ENCODE peak calls at places on chromosome X, in eight cellular contexts. R, L, F, E, K, J, A and D are unnamed samples.

GRCh38 chrX:87873347-87873941 is 355.8 kb downstream of the KLHL4 start:
- DNase-seq in R (no peak), L (no peak), F (no peak), E (no peak), K (no peak), J (no peak), A (no peak), D (no peak)

GRCh38 chrX:119783026-119783425 is 8.4 kb downstream of the RPL39 start:
- DNase-seq in R (no peak), L (no peak), F (no peak), E (no peak), K (no peak), J (no peak), A (no peak), D (no peak)

GRCh38 chrX:140501321-140501720 is 3.5 kb downstream of the SOX3 start:
- DNase-seq in R (no peak), L (no peak), F (peak; percentile 49), E (no peak), K (no peak), J (no peak), A (no peak), D (no peak)

GRCh38 chrX:120308959-120309872 is 2.0 kb downstream of the TMEM255A start:
- DNase-seq in R (peak; percentile 65), L (peak; percentile 75), F (peak; percentile 81), E (peak; percentile 46), K (no peak), J (peak; percentile 61), A (peak; percentile 76), D (no peak)

GRCh38 chrX:130028196-130028595 is 45.8 kb downstream of the BCORL1 start:
- DNase-seq in R (peak; percentile 57), L (no peak), F (no peak), E (no peak), K (no peak), J (peak; percentile 51), A (peak; percentile 23), D (no peak)

GRCh38 chrX:153708415-153708814 is 15.8 kb downstream of the BCAP31 start:
- DNase-seq in R (peak; percentile 77), L (peak; percentile 61), F (peak; percentile 78), E (peak; percentile 45), K (peak; percentile 80), J (peak; percentile 81), A (peak; percentile 82), D (peak; percentile 61)

GRCh38 chrX:87140800-87141483 is 376.7 kb upstream of the KLHL4 start:
- DNase-seq in R (no peak), L (no peak), F (no peak), E (no peak), K (no peak), J (no peak), A (no peak), D (no peak)

GRCh38 chrX:129534816-129535578 is 5.1 kb upstream of the OCRL start:
- DNase-seq in R (no peak), L (no peak), F (no peak), E (no peak), K (no peak), J (no peak), A (peak; percentile 52), D (no peak)

GRCh38 chrX:126551306-126551705 is 1.3 kb downstream of the DCAF12L1 start:
- DNase-seq in R (no peak), L (no peak), F (peak; percentile 32), E (no peak), K (no peak), J (no peak), A (no peak), D (no peak)

GRCh38 chrX:47645530-47645929 is 4.8 kb downstream of the ELK1 start:
- DNase-seq in R (no peak), L (no peak), F (no peak), E (no peak), K (peak; percentile 53), J (no peak), A (no peak), D (no peak)

GRCh38 chrX:54824195-54824594 is 16.6 kb downstream of the MAGED2 start:
- DNase-seq in R (no peak), L (no peak), F (no peak), E (no peak), K (no peak), J (no peak), A (no peak), D (no peak)

GRCh38 chrX:54824722-54825121 is 17.2 kb downstream of the MAGED2 start:
- DNase-seq in R (no peak), L (no peak), F (no peak), E (no peak), K (peak; percentile 41), J (no peak), A (no peak), D (no peak)

GRCh38 chrX:54821310-54821709 is 13.8 kb downstream of the MAGED2 start:
- DNase-seq in R (no peak), L (no peak), F (no peak), E (no peak), K (no peak), J (no peak), A (no peak), D (no peak)

GRCh38 chrX:54826598-54826997 is 19.1 kb downstream of the MAGED2 start:
- DNase-seq in R (no peak), L (no peak), F (no peak), E (no peak), K (no peak), J (no peak), A (peak; percentile 14), D (no peak)

GRCh38 chrX:54825716-54826428 is 18.3 kb downstream of the MAGED2 start:
- DNase-seq in R (no peak), L (no peak), F (no peak), E (no peak), K (no peak), J (no peak), A (no peak), D (no peak)
- TF ChIP-seq CTCF in R (no peak), L (no peak), F (peak; percentile 48), E (no peak), K (no peak), J (no peak), A (no peak), D (no peak)

GRCh38 chrX:7154040-7154597 is 6.2 kb upstream of the PUDP start:
- DNase-seq in R (no peak), L (no peak), F (no peak), E (no peak), K (no peak), J (no peak), A (no peak), D (no peak)
- TF ChIP-seq CTCF in R (no peak), L (no peak), F (no peak), E (no peak), K (no peak), J (no peak), A (no peak), D (no peak)

GRCh38 chrX:17882680-17883079 is 21.6 kb upstream of the RAI2 start:
- DNase-seq in R (no peak), L (no peak), F (no peak), E (no peak), K (no peak), J (no peak), A (no peak), D (no peak)

GRCh38 chrX:17888421-17888820 is 27.3 kb upstream of the RAI2 start:
- DNase-seq in R (no peak), L (no peak), F (no peak), E (no peak), K (no peak), J (no peak), A (no peak), D (no peak)
- TF ChIP-seq CTCF in R (no peak), L (no peak), F (no peak), E (no peak), K (no peak), J (peak; percentile 21), A (no peak), D (no peak)

GRCh38 chrX:132227383-132228112 is 8.3 kb upstream of the RAP2C start:
- DNase-seq in R (no peak), L (no peak), F (no peak), E (no peak), K (no peak), J (no peak), A (no peak), D (no peak)

GRCh38 chrX:132231587-132231986 is 12.3 kb upstream of the RAP2C start:
- DNase-seq in R (no peak), L (no peak), F (no peak), E (no peak), K (no peak), J (no peak), A (no peak), D (no peak)

DNA sequence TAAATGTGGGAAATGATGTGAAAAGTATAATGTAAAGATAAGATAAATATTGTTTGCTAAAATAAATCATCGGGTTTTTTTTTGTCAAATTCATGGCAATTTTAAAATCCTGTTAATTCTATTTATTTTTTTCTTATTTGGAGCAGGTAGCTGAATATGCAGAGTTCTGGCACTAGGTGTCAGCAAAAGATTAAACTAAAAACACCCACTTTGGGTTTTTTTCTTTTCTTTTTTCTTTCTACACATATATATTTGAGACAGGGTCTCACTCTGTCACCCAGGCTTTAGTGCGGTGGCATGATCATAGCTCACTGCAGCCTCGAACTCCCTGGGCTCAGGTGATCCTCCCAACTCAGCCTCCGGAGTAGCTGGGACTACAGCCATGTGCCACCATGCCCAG is 6.9 kb upstream of the RAP2C start:
- DNase-seq in R (no peak), L (no peak), F (no peak), E (no peak), K (no peak), J (no peak), A (no peak), D (no peak)
- TF ChIP-seq CTCF in R (no peak), L (no peak), F (peak; percentile 76), E (peak; percentile 28), K (no peak), J (peak; percentile 22), A (peak; percentile 34), D (peak; percentile 31)

DNA sequence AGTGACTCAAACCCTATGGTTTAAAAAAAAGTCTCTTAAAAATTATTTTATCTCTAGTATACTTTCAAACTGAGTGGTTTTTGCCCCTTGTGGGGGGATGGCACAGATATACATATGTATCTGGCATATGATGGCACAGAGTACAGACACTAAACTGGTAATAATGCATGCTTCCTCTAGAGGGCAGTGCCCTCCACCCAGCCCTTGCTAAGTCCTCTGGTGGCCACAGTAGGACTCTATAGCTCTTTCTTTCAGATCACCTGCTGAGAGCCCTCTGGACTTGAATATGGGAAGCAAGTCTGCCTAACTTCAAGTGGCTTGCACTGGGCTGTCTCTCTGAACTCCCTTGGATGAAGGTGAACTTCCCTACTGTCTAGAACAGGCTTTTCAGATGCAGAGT is 66.3 kb downstream of the TSPAN7 start:
- DNase-seq in R (no peak), L (no peak), F (peak; percentile 63), E (no peak), K (no peak), J (peak; percentile 8), A (peak; percentile 3), D (no peak)
- TF ChIP-seq CTCF in R (no peak), L (no peak), F (peak; percentile 78), E (peak; percentile 29), K (no peak), J (peak; percentile 43), A (peak; percentile 39), D (peak; percentile 43)

GRCh38 chrX:19225906-19226305 is 103.6 kb upstream of the ADGRG2 start:
- DNase-seq in R (no peak), L (no peak), F (peak; percentile 39), E (no peak), K (no peak), J (no peak), A (peak; percentile 6), D (no peak)
- TF ChIP-seq CTCF in R (no peak), L (no peak), F (peak; percentile 32), E (no peak), K (no peak), J (no peak), A (peak; percentile 11), D (peak; percentile 14)

GRCh38 chrX:29903365-29903764 is 312.0 kb upstream of the MAGEB2 start:
- DNase-seq in R (no peak), L (no peak), F (no peak), E (peak; percentile 2), K (no peak), J (no peak), A (peak; percentile 13), D (no peak)
- TF ChIP-seq CTCF in R (no peak), L (no peak), F (peak; percentile 62), E (peak; percentile 36), K (no peak), J (peak; percentile 9), A (peak; percentile 50), D (no peak)